ENCODE peak calls at places on chromosome 3, in ten cellular contexts. H is cardiac fibroblast; D is SK-N-SH; L is Right ventricle myocardium superior; S is tibial nerve; P is MV-4-11; E is stimulated activated CD4-positive, alpha-beta T cell treated with anti-CD3 and anti-CD28 coated beads, Interleukin-1b, Interleukin-23, amount 100 ng/mL, for 48 hours; J is GM12878; Z is neural crest cell; W is GM04504. O is an unnamed sample.

GRCh38 chr3:58135712-58136543 is 74.8 kb downstream of the DNASE1L3 start:
- DNase-seq in J (no peak), Z (no peak), W (no peak), S (no peak), L (no peak), H (peak), D (no peak), P (no peak), E (no peak), O (no peak)

GRCh38 chr3:50573566-50574279 is 4.4 kb downstream of the HEMK1 start:
- DNase-seq in D (no peak), W (no peak), E (peak), S (no peak), Z (no peak), P (no peak), H (no peak), L (no peak), J (no peak), O (no peak)

GRCh38 chr3:124669470-124669869 is 60.8 kb upstream of the UMPS start:
- DNase-seq in W (peak), L (no peak), P (no peak), E (no peak), S (no peak), H (peak), Z (no peak), J (no peak), D (no peak), O (no peak)

GRCh38 chr3:127124135-127124534 is 68.8 kb upstream of the PRR23E start:
- DNase-seq in P (no peak), W (no peak), S (no peak), E (no peak), Z (no peak), H (peak), D (no peak), J (no peak), L (no peak), O (peak)

GRCh38 chr3:71688121-71688520 is 37.1 kb downstream of the EIF4E3 start:
- DNase-seq in E (no peak), J (no peak), W (no peak), Z (no peak), S (no peak), L (no peak), P (no peak), D (no peak), H (no peak), O (no peak)

GRCh38 chr3:124834723-124835718 is 52.1 kb downstream of the ITGB5 start:
- DNase-seq in Z (no peak), S (no peak), E (peak), J (peak), L (peak), H (peak), P (peak), D (no peak), W (peak), O (peak)

GRCh38 chr3:11346416-11346815 is 74.2 kb downstream of the ATG7 start:
- DNase-seq in S (no peak), E (no peak), Z (no peak), L (no peak), H (no peak), J (no peak), P (no peak), D (no peak), W (no peak), O (peak)

GRCh38 chr3:41710646-41711388 is 251.1 kb downstream of the ULK4 start:
- DNase-seq in D (no peak), P (no peak), E (no peak), L (no peak), Z (no peak), J (no peak), S (no peak), W (peak), H (peak), O (peak)

O was measured in MCF 10A.